ENCODE peak calls at places on chromosomes 4 and X, in five cellular contexts. J, V, C, G and K are unnamed samples. For H3K4me1, the result is how much of the 10 kb centered on the place peaks cover.

GRCh38 chr4:5793514-5793913 is 82.5 kb downstream of the EVC start:
- DNase-seq in J (no peak), V (no peak), C (no peak), G (no peak), K (no peak)

GRCh38 chr4:34289489-34289888 is 1954.8 kb downstream of the ARAP2 start:
- DNase-seq in J (no peak), V (no peak), C (peak), G (no peak), K (no peak)

GRCh38 chr4:98977557-98977956 is 18.0 kb upstream of the METAP1 start:
- DNase-seq in J (no peak), V (no peak), C (no peak), G (no peak), K (no peak)

GRCh38 chrX:45142185-45142584 is 58.5 kb downstream of the DIPK2B start:
- DNase-seq in J (no peak), V (no peak), C (no peak), G (no peak), K (no peak)

GRCh38 chrX:68936608-68937007 is 107.8 kb downstream of the EFNB1 start:
- DNase-seq in J (no peak), V (no peak), C (peak), G (no peak), K (no peak)

GRCh38 chrX:71909956-71910355 is 689 bp upstream of the NHSL2 start:
- DNase-seq in J (no peak), V (no peak), C (peak), G (no peak), K (no peak)

GRCh38 chr4:37892641-37893040 is 1.8 kb downstream of the TBC1D1 start:
- DNase-seq in J (peak), V (no peak), C (no peak), G (no peak), K (no peak)

GRCh38 chrX:13377537-13377936 is 57.7 kb upstream of the ATXN3L start:
- DNase-seq in J (no peak), V (peak), C (peak), G (no peak), K (peak)

GRCh38 chrX:150693782-150694574 is 782 bp downstream of the MTMR1 start:
- DNase-seq in J (peak), V (peak), C (peak), G (peak), K (peak)

GRCh38 chr4:151600432-151600831 is 160.4 kb downstream of the GATB start:
- DNase-seq in J (no peak), V (no peak), C (no peak), G (no peak), K (no peak)

GRCh38 chr4:37635155-37635554 is 51.0 kb downstream of the RELL1 start:
- DNase-seq in J (no peak), V (no peak), C (no peak), G (no peak), K (no peak)

GRCh38 chrX:44651347-44651746 is 108.7 kb upstream of the FUNDC1 start:
- DNase-seq in J (no peak), V (peak), C (no peak), G (no peak), K (no peak)

GRCh38 chr4:128275351-128275750 is 12.3 kb downstream of the PGRMC2 start:
- DNase-seq in J (no peak), V (no peak), C (no peak), G (no peak), K (no peak)

GRCh38 chr4:110705440-110705782 is 82.5 kb upstream of the PITX2 start:
- DNase-seq in J (no peak), V (no peak), C (no peak), G (no peak), K (no peak)

GRCh38 chrX:8668797-8669196 is 63.1 kb downstream of the ANOS1 start:
- DNase-seq in J (no peak), V (no peak), C (no peak), G (no peak), K (peak)

GRCh38 chrX:20437678-20438077 is 171.0 kb upstream of the RPS6KA3 start:
- DNase-seq in J (no peak), V (no peak), C (no peak), G (no peak), K (no peak)

GRCh38 chr4:14257903-14258302 is 630.4 kb upstream of the BOD1L1 start:
- DNase-seq in J (no peak), V (no peak), C (no peak), G (no peak), K (no peak)

GRCh38 chr4:38894340-38894982 is 26.9 kb downstream of the FAM114A1 start:
- DNase-seq in J (no peak), V (no peak), C (no peak), G (no peak), K (no peak)

GRCh38 chrX:17737707-17738001 is 361 bp downstream of the SCML1 start:
- DNase-seq in J (no peak), V (no peak), C (no peak), G (no peak), K (no peak)

GRCh38 chrX:18810416-18810815 is 103.0 kb downstream of the PPEF1 start:
- DNase-seq in J (no peak), V (no peak), C (no peak), G (no peak), K (no peak)

GRCh38 chrX:15310117-15310516 is 5.3 kb downstream of the ASB11 start:
- DNase-seq in J (no peak), V (no peak), C (peak), G (no peak), K (no peak)

GRCh38 chrX:48933757-48934156 is 14.9 kb upstream of the PIM2 start:
- DNase-seq in J (no peak), V (no peak), C (no peak), G (no peak), K (no peak)

GRCh38 chr4:103904126-103904525 is 184.3 kb upstream of the TACR3 start:
- DNase-seq in J (no peak), V (no peak), C (peak), G (no peak), K (no peak)

GRCh38 chr4:107575243-107575642 is 144.8 kb downstream of the PAPSS1 start:
- DNase-seq in J (no peak), V (no peak), C (no peak), G (no peak), K (no peak)

GRCh38 chr4:8191136-8191747 is 7.8 kb upstream of the SH3TC1 start:
- DNase-seq in J (no peak), V (no peak), C (no peak), G (no peak), K (peak)

GRCh38 chr4:43778187-43778915 is 670.3 kb downstream of the KCTD8 start:
- DNase-seq in J (no peak), V (no peak), C (no peak), G (no peak), K (no peak)

GRCh38 chr4:39232100-39232499 is 49.8 kb downstream of the WDR19 start:
- DNase-seq in J (no peak), V (no peak), C (no peak), G (no peak), K (no peak)

GRCh38 chrX:84363674-84364073 is 138.6 kb downstream of the HDX start:
- DNase-seq in J (no peak), V (no peak), C (no peak), G (no peak), K (no peak)

GRCh38 chr4:67680568-67681222 is 20.3 kb downstream of the UBA6 start:
- DNase-seq in J (no peak), V (no peak), C (peak), G (no peak), K (no peak)

GRCh38 chr4:139589619-139590018 is 33.6 kb upstream of the SETD7 start:
- DNase-seq in J (no peak), V (no peak), C (no peak), G (no peak), K (no peak)

GRCh38 chr4:52368895-52369294 is 290.2 kb downstream of the USP46 start:
- DNase-seq in J (no peak), V (no peak), C (no peak), G (no peak), K (no peak)

GRCh38 chr4:7802093-7802726 is 137.5 kb downstream of the AFAP1 start:
- DNase-seq in J (peak), V (peak), C (peak), G (peak), K (peak)

GRCh38 chr4:84366932-84367331 is 132.2 kb downstream of the NKX6-1 start:
- DNase-seq in J (no peak), V (no peak), C (no peak), G (no peak), K (no peak)

GRCh38 chrX:20066968-20067708 is 49.6 kb downstream of the MAP7D2 start:
- DNase-seq in J (no peak), V (peak), C (peak), G (no peak), K (peak)

GRCh38 chrX:150199803-150200202 is 163.3 kb upstream of the MAMLD1 start:
- DNase-seq in J (no peak), V (no peak), C (no peak), G (no peak), K (no peak)

DNA sequence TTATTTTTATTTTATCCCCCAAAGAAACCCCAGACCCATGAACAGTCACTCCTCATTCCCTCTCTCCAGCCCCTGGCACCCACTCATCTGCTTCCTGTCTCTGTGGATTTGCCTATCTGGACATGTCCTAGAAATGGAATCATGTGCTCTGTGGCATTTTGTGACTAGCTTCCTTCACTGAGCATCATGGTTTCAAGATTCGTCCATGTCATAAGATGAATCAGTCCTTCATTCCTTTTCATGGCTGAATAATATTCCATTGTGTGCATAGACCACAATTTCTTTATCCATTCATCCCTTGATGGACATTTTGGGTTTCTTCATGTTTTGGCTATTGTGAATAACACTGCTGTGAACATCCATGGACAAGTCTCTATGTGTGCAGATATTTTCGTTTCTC is 10.2 kb downstream of the ABCD1 start:
- DNase-seq in J (no peak), V (no peak), C (no peak), G (no peak), K (no peak)
- H3K4me1 ChIP-seq in J (under half), V (under half), C (under half), G (under half), K (under half)

GRCh38 chr4:30866444-30866843 is 146.3 kb downstream of the PCDH7 start:
- DNase-seq in J (no peak), V (no peak), C (peak), G (no peak), K (no peak)
- H3K4me1 ChIP-seq in J (under half), V (under half), C (under half), G (under half), K (under half)

GRCh38 chr4:124435276-124435675 is 277.3 kb downstream of the ANKRD50 start:
- DNase-seq in J (no peak), V (no peak), C (peak), G (no peak), K (no peak)
- H3K4me1 ChIP-seq in J (under half), V (under half), C (under half), G (under half), K (under half)

GRCh38 chrX:107683931-107684330 is 55.6 kb downstream of the PRPS1 start:
- DNase-seq in J (no peak), V (no peak), C (no peak), G (no peak), K (no peak)
- H3K4me1 ChIP-seq in J (under half), V (under half), C (under half), G (under half), K (under half)

DNA sequence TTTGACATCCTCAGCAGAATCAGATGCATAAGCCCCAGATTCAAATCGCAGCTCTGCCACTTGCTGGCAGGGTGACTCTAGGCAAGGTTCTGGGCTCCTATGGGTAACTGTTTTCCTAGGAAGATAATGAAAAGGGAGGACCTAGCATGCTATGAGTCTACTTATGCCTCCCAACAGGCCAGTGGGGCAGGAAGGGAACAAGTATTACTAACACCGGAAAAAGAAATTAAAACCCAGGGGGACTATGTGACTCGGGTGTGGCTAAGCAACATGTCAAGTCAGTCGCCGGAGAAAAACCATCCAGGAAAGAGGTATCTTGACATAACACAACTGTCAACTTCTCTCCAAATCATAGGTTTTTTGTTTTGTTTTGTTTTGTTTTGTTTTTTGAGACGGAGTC is 45.6 kb upstream of the RBPJ start:
- DNase-seq in J (no peak), V (no peak), C (no peak), G (no peak), K (no peak)
- H3K4me1 ChIP-seq in J (under half), V (under half), C (under half), G (under half), K (under half)

DNA sequence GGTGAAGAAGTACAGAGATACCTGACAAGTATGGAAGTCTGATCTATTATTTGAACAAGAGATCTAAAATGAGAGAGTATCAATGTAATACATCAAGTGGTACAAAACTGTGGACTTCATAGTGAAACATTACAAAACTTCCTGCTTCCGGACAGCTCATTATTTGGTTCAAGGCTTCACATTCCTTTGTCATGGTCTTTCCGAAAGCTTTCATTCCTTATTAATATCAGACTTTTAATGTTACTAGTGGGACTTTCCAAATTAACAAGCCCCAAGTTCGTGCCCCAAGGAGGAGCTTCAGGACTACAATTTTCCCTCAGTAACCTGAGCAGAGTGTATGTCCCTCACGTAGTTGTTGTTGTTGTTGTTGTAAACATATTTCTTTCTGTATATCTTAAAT is 1.2 kb downstream of the CHIC2 start:
- DNase-seq in J (no peak), V (no peak), C (peak), G (no peak), K (no peak)
- H3K4me1 ChIP-seq in J (under half), V (under half), C (half or more), G (under half), K (under half)

GRCh38 chr4:136687596-136687995 is 844.7 kb downstream of the PCDH18 start:
- DNase-seq in J (no peak), V (no peak), C (no peak), G (no peak), K (no peak)
- H3K4me1 ChIP-seq in J (under half), V (under half), C (under half), G (under half), K (under half)